ENCODE peak calls at places on chromosomes 3 and 15, in nine cellular contexts. X, N, C, F, L, Q, W, R and G are unnamed samples.

GRCh38 chr15:32656091-32656860 is 14.8 kb downstream of the SCG5 start:
- DNase-seq in X (no peak), N (no peak), C (no peak), F (no peak), L (no peak), Q (no peak), W (no peak), R (no peak), G (no peak)

GRCh38 chr3:71585126-71585525 is 1.6 kb upstream of the FOXP1 start:
- DNase-seq in X (no peak), N (no peak), C (no peak), F (no peak), L (no peak), Q (no peak), W (no peak), R (no peak), G (no peak)

GRCh38 chr15:31309893-31310606 is 16.6 kb upstream of the KLF13 start:
- DNase-seq in X (no peak), N (no peak), C (no peak), F (no peak), L (no peak), Q (no peak), W (no peak), R (no peak), G (no peak)

GRCh38 chr3:108552267-108553159 is 36.7 kb downstream of the CIP2A start:
- DNase-seq in X (no peak), N (peak), C (peak), F (no peak), L (peak), Q (no peak), W (peak), R (no peak), G (no peak)

GRCh38 chr15:80252281-80252619 is 237 bp upstream of the CTXND1 start:
- DNase-seq in X (no peak), N (no peak), C (no peak), F (no peak), L (no peak), Q (no peak), W (no peak), R (no peak), G (no peak)

GRCh38 chr15:38809621-38810020 is 245.0 kb upstream of the RASGRP1 start:
- DNase-seq in X (no peak), N (no peak), C (peak), F (no peak), L (no peak), Q (no peak), W (no peak), R (no peak), G (no peak)

GRCh38 chr15:38195191-38195901 is 57.3 kb upstream of the SPRED1 start:
- DNase-seq in X (no peak), N (no peak), C (no peak), F (no peak), L (no peak), Q (no peak), W (peak), R (no peak), G (no peak)

GRCh38 chr3:158430448-158430847 is 140.5 kb upstream of the MLF1 start:
- DNase-seq in X (no peak), N (peak), C (no peak), F (no peak), L (no peak), Q (no peak), W (no peak), R (no peak), G (no peak)

GRCh38 chr3:149816986-149817385 is 4.0 kb downstream of the RNF13 start:
- DNase-seq in X (no peak), N (peak), C (no peak), F (no peak), L (peak), Q (no peak), W (peak), R (no peak), G (no peak)

GRCh38 chr3:151480492-151480891 is 19.6 kb upstream of the IGSF10 start:
- DNase-seq in X (no peak), N (no peak), C (no peak), F (no peak), L (no peak), Q (no peak), W (no peak), R (no peak), G (no peak)

GRCh38 chr3:46981932-46982471 is 2.5 kb downstream of the NBEAL2 start:
- DNase-seq in X (peak), N (peak), C (no peak), F (no peak), L (no peak), Q (peak), W (no peak), R (peak), G (no peak)

GRCh38 chr15:91258436-91258779 is 158.4 kb downstream of the SV2B start:
- DNase-seq in X (no peak), N (no peak), C (no peak), F (no peak), L (peak), Q (peak), W (no peak), R (no peak), G (no peak)

GRCh38 chr15:25596644-25597562 is 158.1 kb upstream of the UBE3A start:
- DNase-seq in X (no peak), N (no peak), C (no peak), F (no peak), L (no peak), Q (no peak), W (no peak), R (no peak), G (no peak)

GRCh38 chr3:187017511-187018230 is 87.3 kb downstream of the ST6GAL1 start:
- DNase-seq in X (no peak), N (no peak), C (no peak), F (no peak), L (no peak), Q (no peak), W (no peak), R (no peak), G (no peak)

GRCh38 chr15:74423443-74424257 is 10.1 kb downstream of the SEMA7A start:
- DNase-seq in X (no peak), N (peak), C (no peak), F (no peak), L (no peak), Q (no peak), W (no peak), R (no peak), G (no peak)

GRCh38 chr3:195441971-195442572 is 748 bp downstream of the ACAP2 start:
- DNase-seq in X (peak), N (peak), C (no peak), F (peak), L (peak), Q (peak), W (peak), R (peak), G (no peak)

GRCh38 chr3:192883512-192883911 is 34.1 kb downstream of the MB21D2 start:
- DNase-seq in X (no peak), N (no peak), C (no peak), F (no peak), L (no peak), Q (no peak), W (no peak), R (no peak), G (no peak)

GRCh38 chr3:8769088-8769822 is at the start of gene OXTR:
- DNase-seq in X (peak), N (peak), C (peak), F (peak), L (peak), Q (peak), W (peak), R (peak), G (no peak)

GRCh38 chr3:101542952-101543351 is 18.7 kb upstream of the TRMT10C start:
- DNase-seq in X (no peak), N (no peak), C (no peak), F (no peak), L (no peak), Q (no peak), W (no peak), R (no peak), G (no peak)

GRCh38 chr3:101549473-101549872 is 12.2 kb upstream of the TRMT10C start:
- DNase-seq in X (no peak), N (no peak), C (no peak), F (no peak), L (no peak), Q (no peak), W (no peak), R (no peak), G (no peak)

GRCh38 chr3:101548527-101549105 is 13.1 kb upstream of the TRMT10C start:
- DNase-seq in X (no peak), N (no peak), C (no peak), F (no peak), L (no peak), Q (no peak), W (no peak), R (no peak), G (no peak)

DNA sequence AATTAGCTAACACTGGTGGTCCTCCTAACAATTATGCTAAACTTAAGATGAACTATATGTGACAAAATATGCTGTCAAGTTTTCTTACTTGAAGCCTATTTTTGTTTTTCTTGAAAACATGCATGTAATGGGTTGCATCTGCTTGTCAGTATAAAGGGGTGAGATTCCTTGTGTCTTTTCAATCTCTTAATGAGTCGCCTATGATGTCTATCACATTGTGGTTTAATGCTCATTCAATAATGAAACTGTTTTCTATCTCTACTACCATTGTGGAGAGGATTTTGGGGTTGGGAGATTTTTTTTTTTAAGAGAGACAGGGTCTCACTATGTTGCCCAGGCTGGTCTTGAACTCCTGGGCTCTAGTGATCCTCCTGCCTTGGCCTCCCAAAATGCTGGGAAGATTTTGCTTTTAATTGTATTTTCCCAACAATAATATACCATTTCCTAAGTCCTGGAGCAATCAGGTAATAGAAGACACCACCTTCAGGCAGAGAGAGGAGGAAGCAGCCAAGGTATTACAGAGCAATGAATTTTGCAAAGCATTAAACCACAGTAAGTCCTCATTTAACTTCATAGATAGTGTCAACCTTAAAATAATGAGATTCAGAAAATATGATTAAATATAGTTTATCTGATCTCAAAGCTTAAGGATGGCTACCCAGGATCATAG is 17.4 kb upstream of the TRMT10C start:
- DNase-seq in X (no peak), N (peak), C (no peak), F (no peak), L (no peak), Q (no peak), W (no peak), R (no peak), G (no peak)
- TF ChIP-seq CTCF in X (no peak), N (peak), C (no peak), F (peak), L (no peak), Q (no peak), W (no peak), R (no peak), G (no peak)

DNA sequence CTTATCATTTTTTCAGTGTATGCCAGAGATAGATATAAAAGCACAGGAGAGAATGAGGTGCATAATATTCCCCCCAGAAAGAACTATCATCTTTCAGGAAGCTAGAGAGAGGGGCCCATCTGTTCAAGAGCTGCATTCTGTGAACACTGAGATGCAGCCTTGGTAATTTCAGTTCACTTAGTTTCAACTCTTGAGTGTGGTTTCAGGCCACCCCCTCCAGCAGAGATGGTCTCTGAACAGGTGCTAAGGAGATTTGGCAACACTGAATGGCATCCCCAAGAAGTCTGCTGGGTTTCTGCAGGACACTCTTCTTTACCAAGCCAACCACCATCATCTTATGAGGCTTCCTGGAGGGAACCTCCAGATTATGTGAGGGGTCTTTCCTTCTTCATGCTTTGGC is 30.4 kb upstream of the LIMD1 start:
- DNase-seq in X (no peak), N (no peak), C (no peak), F (no peak), L (peak), Q (no peak), W (no peak), R (no peak), G (no peak)
- TF ChIP-seq CTCF in X (no peak), N (no peak), C (no peak), F (no peak), L (no peak), Q (no peak), W (no peak), R (no peak), G (no peak)

GRCh38 chr15:61832223-61832622 is 228.0 kb downstream of the VPS13C start:
- DNase-seq in X (no peak), N (no peak), C (no peak), F (no peak), L (no peak), Q (no peak), W (no peak), R (no peak), G (no peak)

GRCh38 chr15:61835476-61836106 is 224.7 kb downstream of the VPS13C start:
- DNase-seq in X (peak), N (peak), C (peak), F (peak), L (peak), Q (peak), W (peak), R (peak), G (peak)

GRCh38 chr15:61835029-61835428 is 225.2 kb downstream of the VPS13C start:
- DNase-seq in X (no peak), N (no peak), C (no peak), F (no peak), L (no peak), Q (no peak), W (no peak), R (no peak), G (no peak)

GRCh38 chr15:61831505-61831921 is 228.7 kb downstream of the VPS13C start:
- DNase-seq in X (no peak), N (no peak), C (no peak), F (no peak), L (no peak), Q (no peak), W (no peak), R (no peak), G (no peak)

GRCh38 chr15:61834076-61834697 is 226.1 kb downstream of the VPS13C start:
- DNase-seq in X (peak), N (peak), C (peak), F (peak), L (peak), Q (peak), W (peak), R (peak), G (peak)
- TF ChIP-seq CTCF in X (peak), N (peak), C (peak), F (peak), L (peak), Q (peak), W (peak), R (peak), G (peak)

DNA sequence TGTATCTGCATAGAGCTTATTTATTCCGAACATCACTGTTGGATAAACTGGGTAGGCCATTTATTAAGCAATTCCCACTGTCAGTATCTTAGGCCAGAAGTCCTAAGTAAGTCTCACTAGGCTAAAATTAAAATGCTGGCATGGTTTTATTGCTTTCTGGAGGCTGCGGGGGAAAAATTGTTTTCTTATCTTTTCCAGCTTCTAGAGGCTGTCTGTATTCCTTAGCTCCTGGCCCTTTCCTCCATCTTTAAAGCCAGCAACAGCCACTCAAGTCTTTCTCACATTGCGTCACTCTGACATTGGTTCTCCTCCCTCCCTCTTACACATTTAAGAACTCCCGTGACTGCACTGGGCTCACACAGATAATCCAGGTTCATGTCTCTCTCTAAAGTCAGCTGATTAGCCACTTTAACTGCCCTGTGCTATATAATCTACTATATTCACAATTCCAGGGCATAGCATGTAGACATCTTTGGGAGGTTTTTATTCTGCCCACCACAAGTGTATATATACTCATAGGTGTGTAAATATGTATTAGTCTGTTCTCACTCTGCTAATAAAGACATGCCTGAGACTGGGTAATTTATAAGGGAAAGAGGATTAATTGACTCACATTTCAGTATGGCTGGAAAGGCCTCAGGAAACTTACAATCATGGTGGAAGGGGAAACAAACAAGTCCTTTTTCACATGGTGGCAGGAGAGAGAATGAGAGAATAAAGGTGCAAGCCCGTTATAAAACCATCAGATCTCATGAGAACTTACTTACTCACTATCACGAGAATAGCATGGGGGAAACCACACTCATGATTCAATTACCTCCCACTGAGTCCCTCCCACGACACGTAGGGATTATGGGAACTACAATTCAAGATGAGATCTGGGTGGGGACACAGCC is 113.5 kb upstream of the SLC7A14 start:
- DNase-seq in X (no peak), N (no peak), C (no peak), F (no peak), L (no peak), Q (no peak), W (no peak), R (no peak), G (no peak)
- TF ChIP-seq CTCF in X (no peak), N (no peak), C (no peak), F (no peak), L (no peak), Q (no peak), W (no peak), R (no peak), G (no peak)

GRCh38 chr3:49723631-49724551 is at the start of gene GMPPB:
- DNase-seq in X (peak), N (peak), C (peak), F (peak), L (peak), Q (peak), W (peak), R (peak), G (peak)
- TF ChIP-seq CTCF in X (no peak), N (no peak), C (no peak), F (no peak), L (no peak), Q (no peak), W (no peak), R (no peak), G (no peak)

GRCh38 chr15:46331546-46331945 is 696.7 kb downstream of the SQOR start:
- DNase-seq in X (no peak), N (no peak), C (no peak), F (no peak), L (no peak), Q (no peak), W (no peak), R (no peak), G (no peak)
- TF ChIP-seq CTCF in X (no peak), N (no peak), C (no peak), F (no peak), L (no peak), Q (no peak), W (no peak), R (no peak), G (no peak)

GRCh38 chr3:32972482-32973146 is 21.2 kb downstream of the CCR4 start:
- DNase-seq in X (no peak), N (no peak), C (no peak), F (no peak), L (no peak), Q (no peak), W (no peak), R (no peak), G (no peak)

GRCh38 chr3:32973982-32974381 is 22.5 kb downstream of the CCR4 start:
- DNase-seq in X (no peak), N (no peak), C (no peak), F (no peak), L (peak), Q (no peak), W (peak), R (no peak), G (no peak)

GRCh38 chr3:32963871-32964270 is 12.4 kb downstream of the CCR4 start:
- DNase-seq in X (no peak), N (peak), C (no peak), F (peak), L (no peak), Q (no peak), W (no peak), R (no peak), G (no peak)

GRCh38 chr3:32969656-32970055 is 18.2 kb downstream of the CCR4 start:
- DNase-seq in X (no peak), N (no peak), C (no peak), F (no peak), L (no peak), Q (no peak), W (no peak), R (no peak), G (no peak)

GRCh38 chr3:32968367-32969087 is 17.1 kb downstream of the CCR4 start:
- DNase-seq in X (no peak), N (no peak), C (no peak), F (no peak), L (no peak), Q (no peak), W (no peak), R (no peak), G (no peak)
- TF ChIP-seq CTCF in X (no peak), N (no peak), C (no peak), F (no peak), L (no peak), Q (no peak), W (no peak), R (no peak), G (no peak)

DNA sequence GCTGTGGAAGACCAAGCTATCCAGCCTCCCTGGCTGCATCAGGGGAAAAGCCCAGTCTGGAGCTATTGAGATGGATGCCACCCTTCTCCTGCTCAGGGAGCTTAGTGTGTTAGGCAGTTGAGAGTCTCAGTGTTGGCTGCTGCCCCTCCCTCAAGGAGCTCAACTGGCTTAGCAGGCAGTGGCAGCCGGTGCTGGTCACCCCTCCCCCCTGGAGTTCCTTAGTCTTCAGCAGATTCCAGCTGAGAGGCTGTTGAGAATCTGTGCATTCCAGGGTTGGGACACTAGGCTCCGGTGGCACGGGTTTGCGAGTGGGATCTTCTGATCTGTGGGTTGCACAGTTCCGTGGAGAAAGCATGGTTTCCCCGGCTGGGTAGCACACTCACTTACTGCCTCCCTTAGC is 883.8 kb downstream of the NSUN3 start:
- DNase-seq in X (no peak), N (no peak), C (no peak), F (no peak), L (no peak), Q (no peak), W (no peak), R (no peak), G (no peak)
- TF ChIP-seq CTCF in X (no peak), N (no peak), C (no peak), F (no peak), L (no peak), Q (no peak), W (no peak), R (no peak), G (no peak)